ENCODE peak calls at places on chromosomes 13 and 19, in seven cellular contexts. One of them, this sample, is unnamed.

GRCh38 chr13:113448885-113449692 is 4.2 kb downstream of the ADPRHL1 start:
- DNase-seq in IMR-90: no peak
- DNase-seq in tibial nerve: peak; percentile 28
- DNase-seq in HCT116: peak; percentile 96
- DNase-seq in breast epithelium: peak; percentile 55
- DNase-seq in uterus: peak; percentile 46
- DNase-seq in right lobe of liver: no peak
- DNase-seq in this sample: peak; percentile 35

GRCh38 chr19:41649827-41650226 is 23.0 kb upstream of the CEACAM4 start:
- DNase-seq in right lobe of liver: no peak
- DNase-seq in breast epithelium: no peak
- DNase-seq in tibial nerve: no peak
- DNase-seq in IMR-90: no peak
- DNase-seq in HCT116: no peak
- DNase-seq in uterus: no peak
- DNase-seq in this sample: no peak

GRCh38 chr19:50330365-50331078 is 1.3 kb upstream of the KCNC3 start:
- DNase-seq in tibial nerve: peak; percentile 26
- DNase-seq in IMR-90: peak; percentile 1
- DNase-seq in HCT116: peak; percentile 53
- DNase-seq in breast epithelium: peak; percentile 73
- DNase-seq in uterus: peak; percentile 18
- DNase-seq in right lobe of liver: peak; percentile 93
- DNase-seq in this sample: peak; percentile 76

GRCh38 chr13:90135558-90135957 is 1211.9 kb upstream of the MIR17HG start:
- DNase-seq in uterus: no peak
- DNase-seq in breast epithelium: no peak
- DNase-seq in IMR-90: no peak
- DNase-seq in HCT116: no peak
- DNase-seq in right lobe of liver: no peak
- DNase-seq in tibial nerve: no peak
- DNase-seq in this sample: no peak

GRCh38 chr19:44948237-44948636 is 2.4 kb downstream of the APOC2 start:
- DNase-seq in uterus: no peak
- DNase-seq in tibial nerve: no peak
- DNase-seq in HCT116: no peak
- DNase-seq in IMR-90: no peak
- DNase-seq in right lobe of liver: no peak
- DNase-seq in breast epithelium: no peak
- DNase-seq in this sample: no peak

GRCh38 chr13:31015207-31015606 is 82.8 kb downstream of the TEX26 start:
- DNase-seq in HCT116: no peak
- DNase-seq in breast epithelium: no peak
- DNase-seq in right lobe of liver: no peak
- DNase-seq in tibial nerve: no peak
- DNase-seq in uterus: no peak
- DNase-seq in IMR-90: peak; percentile 53
- DNase-seq in this sample: no peak

GRCh38 chr13:102584423-102584822 is 12.4 kb upstream of the TPP2 start:
- DNase-seq in right lobe of liver: no peak
- DNase-seq in IMR-90: no peak
- DNase-seq in uterus: no peak
- DNase-seq in breast epithelium: no peak
- DNase-seq in HCT116: no peak
- DNase-seq in tibial nerve: no peak
- DNase-seq in this sample: no peak

GRCh38 chr19:50896591-50897190 is 14.5 kb downstream of the KLK4 start:
- DNase-seq in uterus: no peak
- DNase-seq in HCT116: peak; percentile 60
- DNase-seq in right lobe of liver: no peak
- DNase-seq in tibial nerve: no peak
- DNase-seq in breast epithelium: peak; percentile 32
- DNase-seq in IMR-90: peak; percentile 65
- DNase-seq in this sample: no peak

GRCh38 chr13:108961542-108962125 is 332.2 kb downstream of the MYO16 start:
- DNase-seq in HCT116: peak; percentile 31
- DNase-seq in IMR-90: peak; percentile 62
- DNase-seq in breast epithelium: no peak
- DNase-seq in tibial nerve: no peak
- DNase-seq in right lobe of liver: no peak
- DNase-seq in uterus: no peak
- DNase-seq in this sample: peak; percentile 56

GRCh38 chr19:7603919-7604318 is 8.3 kb downstream of the CAMSAP3 start:
- DNase-seq in breast epithelium: no peak
- DNase-seq in tibial nerve: no peak
- DNase-seq in right lobe of liver: no peak
- DNase-seq in uterus: no peak
- DNase-seq in IMR-90: no peak
- DNase-seq in HCT116: no peak
- DNase-seq in this sample: no peak

GRCh38 chr13:24505256-24505655 is 7.3 kb downstream of the PARP4 start:
- DNase-seq in HCT116: no peak
- DNase-seq in uterus: no peak
- DNase-seq in right lobe of liver: no peak
- DNase-seq in tibial nerve: no peak
- DNase-seq in breast epithelium: no peak
- DNase-seq in IMR-90: no peak
- DNase-seq in this sample: peak; percentile 48

GRCh38 chr13:60837806-60838205 is 440.8 kb downstream of the TDRD3 start:
- DNase-seq in IMR-90: no peak
- DNase-seq in breast epithelium: no peak
- DNase-seq in uterus: no peak
- DNase-seq in right lobe of liver: no peak
- DNase-seq in HCT116: no peak
- DNase-seq in tibial nerve: no peak
- DNase-seq in this sample: no peak

GRCh38 chr13:23518231-23518630 is 52.0 kb upstream of the TNFRSF19 start:
- DNase-seq in HCT116: no peak
- DNase-seq in uterus: no peak
- DNase-seq in IMR-90: no peak
- DNase-seq in breast epithelium: no peak
- DNase-seq in tibial nerve: no peak
- DNase-seq in right lobe of liver: no peak
- DNase-seq in this sample: no peak

GRCh38 chr13:113918580-113918979 is 54.7 kb upstream of the GAS6 start:
- DNase-seq in uterus: no peak
- DNase-seq in right lobe of liver: no peak
- DNase-seq in tibial nerve: no peak
- DNase-seq in HCT116: no peak
- DNase-seq in breast epithelium: peak; percentile 9
- DNase-seq in IMR-90: no peak
- DNase-seq in this sample: no peak

GRCh38 chr19:17061691-17062090 is 13.6 kb downstream of the HAUS8 start:
- DNase-seq in breast epithelium: no peak
- DNase-seq in IMR-90: no peak
- DNase-seq in HCT116: no peak
- DNase-seq in right lobe of liver: no peak
- DNase-seq in uterus: no peak
- DNase-seq in tibial nerve: no peak
- DNase-seq in this sample: no peak

GRCh38 chr13:112692104-112692503 is 2.3 kb downstream of the ATP11A start:
- DNase-seq in HCT116: no peak
- DNase-seq in IMR-90: no peak
- DNase-seq in tibial nerve: no peak
- DNase-seq in right lobe of liver: no peak
- DNase-seq in breast epithelium: no peak
- DNase-seq in uterus: no peak
- DNase-seq in this sample: no peak

GRCh38 chr19:2282062-2282861 is at the start of gene PEAK3:
- DNase-seq in IMR-90: peak; percentile 24
- DNase-seq in HCT116: no peak
- DNase-seq in uterus: peak; percentile 51
- DNase-seq in right lobe of liver: peak; percentile 83
- DNase-seq in breast epithelium: no peak
- DNase-seq in tibial nerve: peak; percentile 65
- DNase-seq in this sample: no peak

GRCh38 chr19:54074851-54075250 is 6.3 kb downstream of the TARM1 start:
- DNase-seq in tibial nerve: no peak
- DNase-seq in uterus: no peak
- DNase-seq in HCT116: no peak
- DNase-seq in breast epithelium: no peak
- DNase-seq in right lobe of liver: no peak
- DNase-seq in IMR-90: no peak
- DNase-seq in this sample: no peak

GRCh38 chr13:24644051-24644450 is 36.2 kb upstream of the ATP12A start:
- DNase-seq in right lobe of liver: no peak
- DNase-seq in breast epithelium: no peak
- DNase-seq in uterus: no peak
- DNase-seq in tibial nerve: no peak
- DNase-seq in IMR-90: peak; percentile 51
- DNase-seq in HCT116: no peak
- DNase-seq in this sample: peak; percentile 60

GRCh38 chr13:99812611-99813010 is 159.0 kb downstream of the ZIC5 start:
- DNase-seq in tibial nerve: no peak
- DNase-seq in uterus: no peak
- DNase-seq in breast epithelium: no peak
- DNase-seq in right lobe of liver: no peak
- DNase-seq in HCT116: no peak
- DNase-seq in IMR-90: peak; percentile 19
- DNase-seq in this sample: no peak

GRCh38 chr13:46126552-46127171 is 21.8 kb upstream of the CPB2 start:
- DNase-seq in breast epithelium: peak; percentile 46
- DNase-seq in tibial nerve: peak; percentile 62
- DNase-seq in uterus: no peak
- DNase-seq in IMR-90: peak; percentile 68
- DNase-seq in HCT116: peak; percentile 57
- DNase-seq in right lobe of liver: peak; percentile 71
- DNase-seq in this sample: peak; percentile 77

GRCh38 chr19:55624109-55625003 is at the start of gene ZNF784:
- DNase-seq in uterus: peak; percentile 93
- DNase-seq in HCT116: peak; percentile 85
- DNase-seq in breast epithelium: peak; percentile 90
- DNase-seq in tibial nerve: peak; percentile 93
- DNase-seq in right lobe of liver: peak; percentile 94
- DNase-seq in IMR-90: peak; percentile 90
- DNase-seq in this sample: peak; percentile 95
- TF ChIP-seq POLR2A in uterus: peak; percentile 30
- TF ChIP-seq POLR2A in HCT116: no peak
- TF ChIP-seq POLR2A in breast epithelium: peak; percentile 66
- TF ChIP-seq POLR2A in tibial nerve: no peak
- TF ChIP-seq POLR2A in right lobe of liver: peak; percentile 47
- TF ChIP-seq POLR2A in IMR-90: peak; percentile 85
- TF ChIP-seq POLR2A in this sample: no peak

GRCh38 chr19:34171877-34172660 is at the start of gene LSM14A:
- DNase-seq in breast epithelium: peak; percentile 91
- DNase-seq in uterus: peak; percentile 90
- DNase-seq in right lobe of liver: peak; percentile 94
- DNase-seq in IMR-90: peak; percentile 89
- DNase-seq in HCT116: peak; percentile 64
- DNase-seq in tibial nerve: peak; percentile 89
- DNase-seq in this sample: peak; percentile 97
- TF ChIP-seq POLR2A in breast epithelium: peak; percentile 11
- TF ChIP-seq POLR2A in uterus: peak; percentile 84
- TF ChIP-seq POLR2A in right lobe of liver: peak; percentile 85
- TF ChIP-seq POLR2A in IMR-90: peak; percentile 78
- TF ChIP-seq POLR2A in HCT116: peak; percentile 57
- TF ChIP-seq POLR2A in tibial nerve: peak; percentile 77
- TF ChIP-seq POLR2A in this sample: peak; percentile 96

DNA sequence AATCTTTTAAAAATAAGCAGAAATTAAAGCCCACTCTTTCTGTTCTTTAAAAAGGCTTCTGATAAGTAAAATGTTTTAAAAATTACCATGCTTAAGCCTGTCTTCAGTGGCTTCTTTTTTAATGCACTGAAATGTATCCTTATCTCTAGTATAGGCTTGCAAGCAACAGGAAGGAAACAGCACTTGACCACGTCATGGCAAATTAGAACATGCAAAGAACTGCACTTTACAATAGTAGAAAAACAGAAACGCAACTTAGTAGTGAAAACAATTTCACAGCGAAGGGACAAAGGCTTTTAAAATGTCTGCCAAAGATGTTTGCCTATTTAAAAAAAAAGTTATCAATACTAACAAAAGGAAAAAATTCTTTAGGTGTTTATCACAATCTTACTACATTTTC is 36.3 kb downstream of the ELF1 start:
- DNase-seq in IMR-90: peak; percentile 52
- DNase-seq in HCT116: no peak
- DNase-seq in right lobe of liver: no peak
- DNase-seq in tibial nerve: peak; percentile 41
- DNase-seq in breast epithelium: no peak
- DNase-seq in uterus: peak; percentile 43
- DNase-seq in this sample: peak; percentile 86
- TF ChIP-seq POLR2A in IMR-90: no peak
- TF ChIP-seq POLR2A in HCT116: no peak
- TF ChIP-seq POLR2A in right lobe of liver: peak; percentile 84
- TF ChIP-seq POLR2A in tibial nerve: no peak
- TF ChIP-seq POLR2A in breast epithelium: no peak
- TF ChIP-seq POLR2A in uterus: peak; percentile 88
- TF ChIP-seq POLR2A in this sample: peak; percentile 63

DNA sequence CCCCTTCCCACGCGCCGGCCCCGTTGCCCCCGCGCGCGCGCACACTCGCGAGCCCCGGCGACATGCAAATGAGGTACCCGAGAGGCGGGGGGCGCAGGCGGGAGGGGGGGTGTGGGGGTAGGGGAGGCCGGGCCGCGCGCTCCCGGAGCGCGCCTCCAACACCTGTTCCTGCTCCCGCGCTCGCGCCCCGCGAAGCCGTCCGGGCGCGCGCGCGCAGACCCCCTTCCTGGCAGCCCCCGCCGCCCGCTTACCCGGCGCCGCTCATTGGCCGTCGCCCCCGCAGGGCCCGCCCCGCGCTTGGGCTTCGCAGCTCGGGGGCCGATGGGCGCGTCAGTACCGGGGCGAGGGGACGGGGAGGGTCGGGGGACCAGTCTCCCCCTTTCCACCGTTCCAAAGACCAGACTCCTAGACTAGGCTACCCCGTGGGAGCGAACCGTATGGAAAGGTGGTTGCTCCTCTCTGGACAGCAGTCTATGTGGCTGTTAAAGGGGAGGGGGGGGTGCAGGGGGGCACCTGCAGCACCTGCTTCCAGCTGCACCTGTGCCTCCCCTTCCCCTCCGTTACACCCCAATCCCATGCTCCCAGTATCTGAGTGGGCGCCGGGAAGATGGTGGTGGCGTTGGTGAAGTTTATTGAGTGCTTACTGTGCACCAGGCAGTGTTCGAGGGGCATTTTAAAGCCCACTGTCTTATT is 394 bp downstream of the ZNF524 start:
- DNase-seq in HCT116: no peak
- DNase-seq in breast epithelium: peak; percentile 55
- DNase-seq in right lobe of liver: peak; percentile 72
- DNase-seq in IMR-90: peak; percentile 54
- DNase-seq in tibial nerve: no peak
- DNase-seq in uterus: no peak
- DNase-seq in this sample: peak; percentile 86
- TF ChIP-seq POLR2A in HCT116: no peak
- TF ChIP-seq POLR2A in breast epithelium: no peak
- TF ChIP-seq POLR2A in right lobe of liver: no peak
- TF ChIP-seq POLR2A in IMR-90: no peak
- TF ChIP-seq POLR2A in tibial nerve: no peak
- TF ChIP-seq POLR2A in uterus: no peak
- TF ChIP-seq POLR2A in this sample: no peak

This sample was measured in erythroblast.